ENCODE peak calls at places on chromosomes 6 and 20, in six cellular contexts. One of them, this sample, is unnamed.

GRCh38 chr6:2534406-2535139 is 216.1 kb downstream of the MYLK4 start:
- DNase-seq in PC-3: no peak
- DNase-seq in adrenal gland: no peak
- DNase-seq in OCI-LY7: no peak
- DNase-seq in SK-N-SH: no peak
- DNase-seq in caudate nucleus: no peak
- DNase-seq in this sample: no peak

GRCh38 chr6:160431231-160431630 is 83.1 kb downstream of the SLC22A3 start:
- DNase-seq in PC-3: no peak
- DNase-seq in adrenal gland: peak
- DNase-seq in OCI-LY7: no peak
- DNase-seq in SK-N-SH: no peak
- DNase-seq in caudate nucleus: no peak
- DNase-seq in this sample: peak

GRCh38 chr6:111885373-111886027 is 12.2 kb upstream of the FYN start:
- DNase-seq in PC-3: no peak
- DNase-seq in adrenal gland: no peak
- DNase-seq in OCI-LY7: no peak
- DNase-seq in SK-N-SH: no peak
- DNase-seq in caudate nucleus: no peak
- DNase-seq in this sample: no peak

GRCh38 chr20:44431502-44432234 is 44.0 kb upstream of the TTPAL start:
- DNase-seq in PC-3: no peak
- DNase-seq in adrenal gland: no peak
- DNase-seq in OCI-LY7: no peak
- DNase-seq in SK-N-SH: no peak
- DNase-seq in caudate nucleus: no peak
- DNase-seq in this sample: no peak

GRCh38 chr20:61271273-61272221 is 19.5 kb downstream of the CDH4 start:
- DNase-seq in PC-3: no peak
- DNase-seq in adrenal gland: no peak
- DNase-seq in OCI-LY7: no peak
- DNase-seq in SK-N-SH: no peak
- DNase-seq in caudate nucleus: no peak
- DNase-seq in this sample: no peak

GRCh38 chr20:42113236-42113635 is 495.1 kb upstream of the CHD6 start:
- DNase-seq in PC-3: no peak
- DNase-seq in adrenal gland: no peak
- DNase-seq in OCI-LY7: no peak
- DNase-seq in SK-N-SH: no peak
- DNase-seq in caudate nucleus: no peak
- DNase-seq in this sample: no peak

GRCh38 chr20:53344891-53345290 is 248.7 kb downstream of the ZNF217 start:
- DNase-seq in PC-3: no peak
- DNase-seq in adrenal gland: no peak
- DNase-seq in OCI-LY7: no peak
- DNase-seq in SK-N-SH: no peak
- DNase-seq in caudate nucleus: no peak
- DNase-seq in this sample: no peak

GRCh38 chr20:25340380-25340779 is 50.3 kb downstream of the ABHD12 start:
- DNase-seq in PC-3: no peak
- DNase-seq in adrenal gland: no peak
- DNase-seq in OCI-LY7: no peak
- DNase-seq in SK-N-SH: no peak
- DNase-seq in caudate nucleus: no peak
- DNase-seq in this sample: no peak

GRCh38 chr6:97813881-97814280 is 530.9 kb upstream of the MMS22L start:
- DNase-seq in PC-3: no peak
- DNase-seq in adrenal gland: peak
- DNase-seq in OCI-LY7: no peak
- DNase-seq in SK-N-SH: no peak
- DNase-seq in caudate nucleus: no peak
- DNase-seq in this sample: no peak

GRCh38 chr6:160861824-160862223 is 129.7 kb upstream of the MAP3K4 start:
- DNase-seq in PC-3: no peak
- DNase-seq in adrenal gland: no peak
- DNase-seq in OCI-LY7: no peak
- DNase-seq in SK-N-SH: no peak
- DNase-seq in caudate nucleus: no peak
- DNase-seq in this sample: no peak

GRCh38 chr6:45031601-45032000 is 296.5 kb upstream of the RUNX2 start:
- DNase-seq in PC-3: no peak
- DNase-seq in adrenal gland: no peak
- DNase-seq in OCI-LY7: no peak
- DNase-seq in SK-N-SH: no peak
- DNase-seq in caudate nucleus: no peak
- DNase-seq in this sample: no peak

GRCh38 chr6:111057074-111057752 is 30.1 kb upstream of the SLC16A10 start:
- DNase-seq in PC-3: peak
- DNase-seq in adrenal gland: no peak
- DNase-seq in OCI-LY7: peak
- DNase-seq in SK-N-SH: peak
- DNase-seq in caudate nucleus: no peak
- DNase-seq in this sample: no peak

GRCh38 chr20:57594092-57594911 is 25.9 kb downstream of the ZBP1 start:
- DNase-seq in PC-3: peak
- DNase-seq in adrenal gland: no peak
- DNase-seq in OCI-LY7: peak
- DNase-seq in SK-N-SH: peak
- DNase-seq in caudate nucleus: no peak
- DNase-seq in this sample: no peak

GRCh38 chr6:160270347-160270746 is 11.7 kb upstream of the SLC22A2 start:
- DNase-seq in PC-3: no peak
- DNase-seq in adrenal gland: no peak
- DNase-seq in OCI-LY7: no peak
- DNase-seq in SK-N-SH: no peak
- DNase-seq in caudate nucleus: no peak
- DNase-seq in this sample: no peak

GRCh38 chr20:10281911-10282310 is 63.3 kb downstream of the SNAP25 start:
- DNase-seq in PC-3: no peak
- DNase-seq in adrenal gland: no peak
- DNase-seq in OCI-LY7: no peak
- DNase-seq in SK-N-SH: no peak
- DNase-seq in caudate nucleus: no peak
- DNase-seq in this sample: no peak

GRCh38 chr20:10286356-10286755 is 67.7 kb downstream of the SNAP25 start:
- DNase-seq in PC-3: no peak
- DNase-seq in adrenal gland: no peak
- DNase-seq in OCI-LY7: no peak
- DNase-seq in SK-N-SH: no peak
- DNase-seq in caudate nucleus: no peak
- DNase-seq in this sample: no peak

GRCh38 chr20:10278416-10278815 is 59.8 kb downstream of the SNAP25 start:
- DNase-seq in PC-3: no peak
- DNase-seq in adrenal gland: no peak
- DNase-seq in OCI-LY7: no peak
- DNase-seq in SK-N-SH: peak
- DNase-seq in caudate nucleus: no peak
- DNase-seq in this sample: no peak

GRCh38 chr20:10280016-10280908 is 61.6 kb downstream of the SNAP25 start:
- DNase-seq in PC-3: no peak
- DNase-seq in adrenal gland: no peak
- DNase-seq in OCI-LY7: no peak
- DNase-seq in SK-N-SH: no peak
- DNase-seq in caudate nucleus: no peak
- DNase-seq in this sample: no peak

DNA sequence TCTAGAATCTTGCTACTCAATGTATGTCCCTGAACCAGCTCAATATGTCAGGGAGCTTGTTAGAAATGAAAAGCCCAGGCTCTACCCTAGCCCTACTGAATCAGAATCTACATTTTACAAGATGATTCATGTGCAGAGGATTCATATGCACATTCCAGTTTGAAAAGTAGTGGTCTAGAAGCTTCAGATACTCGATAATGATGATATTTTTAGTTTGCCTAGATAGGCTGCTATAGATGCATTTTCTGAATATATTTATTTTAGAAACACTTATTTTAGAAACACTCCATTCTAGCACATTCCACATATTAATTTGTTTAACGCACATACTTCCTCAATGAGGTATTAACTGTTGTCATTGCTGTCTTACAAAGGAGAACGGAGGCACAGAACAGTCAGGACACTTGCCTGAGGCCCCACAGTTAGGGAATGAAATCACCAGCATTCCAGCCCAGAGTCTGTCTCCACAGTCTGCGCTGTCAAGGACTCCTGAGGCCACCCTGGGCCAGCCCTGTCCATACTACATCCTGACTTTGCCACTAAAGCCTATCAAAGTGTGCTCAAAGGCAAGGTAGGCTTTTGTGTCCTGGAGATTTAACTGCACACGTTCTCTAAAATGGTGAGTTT is 64.4 kb downstream of the SNAP25 start:
- DNase-seq in PC-3: peak
- DNase-seq in adrenal gland: no peak
- DNase-seq in OCI-LY7: no peak
- DNase-seq in SK-N-SH: no peak
- DNase-seq in caudate nucleus: no peak
- DNase-seq in this sample: no peak
- H3K27ac ChIP-seq in PC-3: no peak
- H3K27ac ChIP-seq in adrenal gland: no peak
- H3K27ac ChIP-seq in OCI-LY7: no peak
- H3K27ac ChIP-seq in SK-N-SH: peak
- H3K27ac ChIP-seq in caudate nucleus: no peak
- H3K27ac ChIP-seq in this sample: no peak

DNA sequence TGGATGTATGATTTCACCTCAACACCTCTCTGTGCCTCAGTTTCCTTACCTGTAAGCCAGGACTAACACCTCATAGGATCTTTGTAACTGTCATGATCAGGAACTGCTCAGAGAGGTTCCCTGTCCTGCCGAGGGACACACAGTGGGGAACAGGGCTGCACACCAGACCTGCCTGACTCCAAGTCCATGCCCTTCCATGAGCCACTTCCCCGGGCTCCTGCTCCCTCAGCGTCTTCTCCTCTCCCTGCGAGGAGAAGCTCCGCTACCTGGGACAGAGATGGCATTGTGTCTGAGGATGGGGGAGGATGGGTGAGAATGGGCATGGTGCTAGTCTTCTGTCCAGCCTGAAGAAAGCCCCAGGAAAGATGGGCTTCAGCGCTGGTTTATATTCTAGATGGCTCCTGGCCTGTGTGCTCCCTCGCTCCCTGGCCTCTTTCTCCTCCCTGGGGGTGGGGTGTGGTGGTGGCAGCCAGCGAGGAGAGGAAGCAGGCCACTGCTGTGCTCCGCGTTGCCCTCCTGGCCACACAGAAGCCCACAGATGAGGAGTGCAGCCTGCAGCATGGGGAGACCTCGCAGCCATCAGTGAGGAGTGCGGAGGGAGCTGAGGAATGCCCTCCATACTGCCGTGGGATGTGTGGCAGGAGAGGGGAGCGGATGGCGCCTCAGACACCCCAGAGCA is 67.1 kb downstream of the NOL4L start:
- DNase-seq in PC-3: no peak
- DNase-seq in adrenal gland: no peak
- DNase-seq in OCI-LY7: no peak
- DNase-seq in SK-N-SH: peak
- DNase-seq in caudate nucleus: no peak
- DNase-seq in this sample: no peak
- H3K27ac ChIP-seq in PC-3: no peak
- H3K27ac ChIP-seq in adrenal gland: peak
- H3K27ac ChIP-seq in OCI-LY7: no peak
- H3K27ac ChIP-seq in SK-N-SH: peak
- H3K27ac ChIP-seq in caudate nucleus: no peak
- H3K27ac ChIP-seq in this sample: peak

GRCh38 chr6:154994881-154995240 is 254 bp upstream of the TIAM2 start:
- DNase-seq in PC-3: no peak
- DNase-seq in adrenal gland: no peak
- DNase-seq in OCI-LY7: no peak
- DNase-seq in SK-N-SH: no peak
- DNase-seq in caudate nucleus: no peak
- DNase-seq in this sample: no peak

GRCh38 chr6:154991207-154991606 is 3.9 kb upstream of the TIAM2 start:
- DNase-seq in PC-3: no peak
- DNase-seq in adrenal gland: no peak
- DNase-seq in OCI-LY7: no peak
- DNase-seq in SK-N-SH: no peak
- DNase-seq in caudate nucleus: no peak
- DNase-seq in this sample: no peak

GRCh38 chr6:154995241-154996162 is at the start of gene TIAM2:
- DNase-seq in PC-3: no peak
- DNase-seq in adrenal gland: peak
- DNase-seq in OCI-LY7: no peak
- DNase-seq in SK-N-SH: peak
- DNase-seq in caudate nucleus: no peak
- DNase-seq in this sample: no peak

GRCh38 chr6:154993710-154994109 is 1.4 kb upstream of the TIAM2 start:
- DNase-seq in PC-3: no peak
- DNase-seq in adrenal gland: no peak
- DNase-seq in OCI-LY7: no peak
- DNase-seq in SK-N-SH: peak
- DNase-seq in caudate nucleus: no peak
- DNase-seq in this sample: no peak

DNA sequence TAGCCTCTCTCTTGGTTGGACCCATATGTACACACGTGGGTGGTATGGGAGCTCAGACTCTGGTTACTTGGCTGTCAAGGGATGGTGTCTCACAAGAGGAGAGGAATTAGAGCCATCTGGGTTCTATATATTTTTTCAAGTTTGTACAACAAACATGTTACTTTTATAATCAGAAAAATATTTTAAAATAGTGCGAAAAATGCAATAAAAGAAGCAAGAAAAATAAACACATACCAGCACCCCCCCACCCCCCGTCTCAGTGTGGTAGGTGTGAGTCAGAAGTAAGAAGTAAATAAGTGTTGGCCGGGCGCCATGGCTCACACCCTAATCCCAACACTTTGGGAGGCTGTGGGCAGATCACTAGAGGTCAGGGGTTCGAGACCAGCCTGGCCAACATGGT is 2.1 kb upstream of the TIAM2 start:
- DNase-seq in PC-3: no peak
- DNase-seq in adrenal gland: no peak
- DNase-seq in OCI-LY7: no peak
- DNase-seq in SK-N-SH: no peak
- DNase-seq in caudate nucleus: no peak
- DNase-seq in this sample: no peak
- H3K27ac ChIP-seq in PC-3: no peak
- H3K27ac ChIP-seq in adrenal gland: no peak
- H3K27ac ChIP-seq in OCI-LY7: no peak
- H3K27ac ChIP-seq in SK-N-SH: no peak
- H3K27ac ChIP-seq in caudate nucleus: no peak
- H3K27ac ChIP-seq in this sample: no peak

GRCh38 chr6:89071036-89071435 is 9.5 kb upstream of the PNRC1 start:
- DNase-seq in PC-3: no peak
- DNase-seq in adrenal gland: no peak
- DNase-seq in OCI-LY7: no peak
- DNase-seq in SK-N-SH: no peak
- DNase-seq in caudate nucleus: no peak
- DNase-seq in this sample: no peak

GRCh38 chr6:89073014-89073620 is 7.4 kb upstream of the PNRC1 start:
- DNase-seq in PC-3: no peak
- DNase-seq in adrenal gland: no peak
- DNase-seq in OCI-LY7: peak
- DNase-seq in SK-N-SH: no peak
- DNase-seq in caudate nucleus: no peak
- DNase-seq in this sample: no peak

GRCh38 chr6:89068695-89069094 is 11.9 kb upstream of the PNRC1 start:
- DNase-seq in PC-3: no peak
- DNase-seq in adrenal gland: no peak
- DNase-seq in OCI-LY7: no peak
- DNase-seq in SK-N-SH: no peak
- DNase-seq in caudate nucleus: no peak
- DNase-seq in this sample: no peak

GRCh38 chr6:89069536-89070163 is 10.9 kb upstream of the PNRC1 start:
- DNase-seq in PC-3: peak
- DNase-seq in adrenal gland: peak
- DNase-seq in OCI-LY7: no peak
- DNase-seq in SK-N-SH: no peak
- DNase-seq in caudate nucleus: no peak
- DNase-seq in this sample: no peak

GRCh38 chr6:89073840-89074239 is 6.7 kb upstream of the PNRC1 start:
- DNase-seq in PC-3: no peak
- DNase-seq in adrenal gland: no peak
- DNase-seq in OCI-LY7: no peak
- DNase-seq in SK-N-SH: no peak
- DNase-seq in caudate nucleus: no peak
- DNase-seq in this sample: no peak
- H3K27ac ChIP-seq in PC-3: no peak
- H3K27ac ChIP-seq in adrenal gland: no peak
- H3K27ac ChIP-seq in OCI-LY7: no peak
- H3K27ac ChIP-seq in SK-N-SH: no peak
- H3K27ac ChIP-seq in caudate nucleus: no peak
- H3K27ac ChIP-seq in this sample: no peak